ENCODE peak calls at places on chromosome 21, in nine cellular contexts. G is CD8-positive, alpha-beta T cell; F is tibial nerve; Y is Peyer's patch; O is body of pancreas; A is cardiac muscle cell; P is esophagus muscularis mucosa; V is PC-3; W is lower lobe of right lung. M is an unnamed sample.

GRCh38 chr21:28767523-28767922 is 225.2 kb downstream of the LTN1 start:
- DNase-seq in G (no peak), F (no peak), Y (no peak), O (no peak), A (no peak), P (no peak), V (no peak), W (no peak), M (no peak)

GRCh38 chr21:41328660-41329300 is 12.2 kb downstream of the FAM3B start:
- DNase-seq in G (no peak), F (no peak), Y (no peak), O (no peak), A (peak; percentile 44), P (no peak), V (no peak), W (no peak), M (no peak)

GRCh38 chr21:44618909-44619308 is 7.0 kb downstream of the KRTAP10-8 start:
- DNase-seq in G (peak; percentile 61), F (no peak), Y (peak; percentile 71), O (no peak), A (no peak), P (peak; percentile 72), V (peak; percentile 19), W (no peak), M (no peak)

GRCh38 chr21:45282283-45283018 is 5.2 kb downstream of the POFUT2 start:
- DNase-seq in G (peak; percentile 1), F (no peak), Y (no peak), O (no peak), A (no peak), P (no peak), V (no peak), W (peak; percentile 22), M (no peak)

GRCh38 chr21:26170471-26171309 is at the start of gene APP:
- DNase-seq in G (peak; percentile 88), F (peak; percentile 79), Y (peak; percentile 92), O (peak; percentile 91), A (peak; percentile 84), P (peak; percentile 94), V (peak; percentile 83), W (peak; percentile 90), M (peak; percentile 75)

GRCh38 chr21:41009398-41010177 is 158.4 kb upstream of the BACE2 start:
- DNase-seq in G (no peak), F (no peak), Y (no peak), O (peak; percentile 22), A (no peak), P (no peak), V (no peak), W (no peak), M (no peak)

GRCh38 chr21:19236209-19236608 is 832.6 kb upstream of the TMPRSS15 start:
- DNase-seq in G (no peak), F (no peak), Y (no peak), O (no peak), A (no peak), P (no peak), V (peak; percentile 10), W (no peak), M (no peak)

GRCh38 chr21:34795152-34796141 is 126.7 kb downstream of the CLIC6 start:
- DNase-seq in G (no peak), F (no peak), Y (peak; percentile 82), O (no peak), A (peak; percentile 67), P (no peak), V (peak; percentile 92), W (no peak), M (peak; percentile 42)

GRCh38 chr21:30193201-30193600 is 22.7 kb downstream of the CLDN8 start:
- DNase-seq in G (no peak), F (no peak), Y (no peak), O (no peak), A (peak; percentile 9), P (no peak), V (no peak), W (no peak), M (no peak)

GRCh38 chr21:30190554-30190953 is 23.9 kb upstream of the CLDN17 start:
- DNase-seq in G (no peak), F (no peak), Y (no peak), O (no peak), A (no peak), P (no peak), V (no peak), W (no peak), M (no peak)

GRCh38 chr21:30194701-30195299 is 21.1 kb downstream of the CLDN8 start:
- DNase-seq in G (no peak), F (no peak), Y (no peak), O (no peak), A (peak; percentile 62), P (no peak), V (peak; percentile 76), W (no peak), M (peak; percentile 62)

GRCh38 chr21:30186242-30186641 is 19.6 kb upstream of the CLDN17 start:
- DNase-seq in G (no peak), F (no peak), Y (no peak), O (no peak), A (no peak), P (no peak), V (no peak), W (no peak), M (no peak)

DNA sequence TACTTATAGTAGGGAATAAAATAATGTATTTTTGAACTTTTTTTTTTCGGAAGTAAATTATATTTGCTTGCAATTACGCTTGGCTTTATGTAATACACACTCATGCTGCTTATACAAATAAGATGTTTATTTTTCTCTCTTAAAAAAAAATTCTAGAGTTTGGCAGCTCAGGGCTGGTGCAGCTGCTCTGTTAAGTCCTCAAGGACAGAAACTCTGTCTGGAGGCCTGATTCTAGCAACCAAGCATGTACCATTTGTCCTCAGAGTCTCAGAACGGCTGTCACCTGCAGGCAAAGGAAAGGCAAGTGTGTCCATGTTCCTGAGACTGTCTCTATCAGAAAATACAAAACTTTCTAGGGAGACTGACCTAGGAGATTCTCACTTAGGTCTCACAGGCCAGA is 23.2 kb upstream of the CLDN17 start:
- DNase-seq in G (no peak), F (no peak), Y (no peak), O (peak; percentile 25), A (no peak), P (no peak), V (no peak), W (no peak), M (no peak)
- TF ChIP-seq CTCF in G (no peak), F (no peak), Y (no peak), O (no peak), A (no peak), P (no peak), V (no peak), W (no peak), M (no peak)

GRCh38 chr21:42419845-42420244 is 16.1 kb downstream of the UBASH3A start:
- DNase-seq in G (no peak), F (no peak), Y (peak; percentile 8), O (no peak), A (no peak), P (no peak), V (no peak), W (no peak), M (no peak)

GRCh38 chr21:42423197-42423675 is 19.5 kb downstream of the UBASH3A start:
- DNase-seq in G (peak; percentile 55), F (no peak), Y (peak; percentile 69), O (no peak), A (no peak), P (no peak), V (no peak), W (peak; percentile 31), M (no peak)

GRCh38 chr21:42417533-42417932 is 13.8 kb downstream of the UBASH3A start:
- DNase-seq in G (no peak), F (no peak), Y (no peak), O (no peak), A (no peak), P (no peak), V (no peak), W (no peak), M (no peak)

GRCh38 chr21:42423685-42424084 is 20.0 kb downstream of the UBASH3A start:
- DNase-seq in G (no peak), F (no peak), Y (no peak), O (no peak), A (no peak), P (no peak), V (no peak), W (no peak), M (no peak)

DNA sequence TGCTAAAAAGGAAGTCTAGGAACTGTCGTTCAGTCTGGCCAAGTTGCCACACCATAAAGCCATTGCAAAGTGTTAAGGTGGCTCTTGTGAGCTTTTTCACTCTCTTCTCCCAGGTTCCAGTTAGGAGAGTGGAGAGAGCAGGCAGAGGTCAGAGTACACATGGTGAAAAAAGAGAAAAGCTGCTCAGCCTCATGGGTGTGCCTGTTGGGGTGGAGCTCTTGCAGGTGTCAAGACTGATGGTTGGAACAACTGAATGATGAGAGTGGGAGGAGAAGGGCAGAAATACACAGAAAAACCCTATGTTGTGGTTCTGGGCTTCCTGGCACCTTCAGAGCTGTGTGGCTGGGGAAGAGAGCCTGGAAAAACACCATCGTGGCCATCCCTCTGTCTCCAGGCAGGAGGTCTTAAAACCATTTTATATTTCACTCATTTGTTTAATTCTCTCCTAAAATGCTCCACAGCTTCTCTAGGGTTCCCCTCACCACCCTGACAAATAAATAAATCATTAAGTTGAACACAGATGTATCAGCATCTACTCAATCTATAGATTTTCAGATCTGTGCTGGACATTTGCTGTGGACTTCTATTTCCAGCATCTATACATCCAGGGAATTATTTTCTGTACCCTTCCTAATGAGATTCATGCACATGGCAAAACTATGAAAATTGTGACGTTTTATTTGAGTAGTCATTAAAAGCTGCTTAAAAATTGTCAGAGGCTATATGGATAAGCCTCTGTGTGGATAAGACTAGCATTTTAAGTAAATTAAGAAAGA is 17.5 kb downstream of the UBASH3A start:
- DNase-seq in G (no peak), F (no peak), Y (peak; percentile 44), O (no peak), A (no peak), P (no peak), V (no peak), W (no peak), M (no peak)
- H3K4me1 ChIP-seq in G (peaks cover 74% of the 10 kb centered on the region), F (no peaks in the 10 kb centered on the region), Y (no peaks in the 10 kb centered on the region), O (no peaks in the 10 kb centered on the region), A (no peaks in the 10 kb centered on the region), P (no peaks in the 10 kb centered on the region), V (no peaks in the 10 kb centered on the region), W (no peaks in the 10 kb centered on the region), M (no peaks in the 10 kb centered on the region)

DNA sequence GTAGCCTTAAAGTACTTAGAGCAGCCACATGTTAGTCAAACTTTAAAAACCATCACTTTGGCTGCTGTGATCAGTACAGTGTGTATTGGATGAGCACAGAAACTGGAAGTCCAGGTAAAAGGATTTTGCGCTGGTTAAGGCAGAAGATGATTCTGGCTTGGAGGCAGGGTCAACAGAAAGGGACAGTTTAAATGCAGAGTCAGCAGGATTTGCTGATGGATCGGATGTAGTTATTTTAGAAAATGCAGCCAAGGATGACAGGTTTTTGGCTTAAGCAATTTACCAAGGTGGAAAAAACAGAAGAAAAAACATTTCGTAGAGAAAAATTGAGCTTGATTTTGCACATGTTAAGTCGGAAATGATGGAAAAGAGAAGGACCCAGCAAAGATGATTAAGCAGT is 45.9 kb upstream of the MORC3 start:
- DNase-seq in G (no peak), F (no peak), Y (no peak), O (no peak), A (no peak), P (no peak), V (no peak), W (no peak), M (no peak)
- H3K36me3 ChIP-seq in G (peaks cover 3% of the 10 kb centered on the region), F (peaks cover 75% of the 10 kb centered on the region), Y (peaks cover 37% of the 10 kb centered on the region), O (peaks cover 3% of the 10 kb centered on the region), A (no peaks in the 10 kb centered on the region), P (peaks cover 47% of the 10 kb centered on the region), V (no peaks in the 10 kb centered on the region), W (peaks cover 27% of the 10 kb centered on the region), M (peaks cover 3% of the 10 kb centered on the region)

GRCh38 chr21:16072176-16072575 is 342.4 kb downstream of the USP25 start:
- DNase-seq in G (no peak), F (no peak), Y (no peak), O (no peak), A (no peak), P (no peak), V (no peak), W (no peak), M (no peak)

GRCh38 chr21:16071761-16072160 is 342.0 kb downstream of the USP25 start:
- DNase-seq in G (no peak), F (no peak), Y (no peak), O (no peak), A (no peak), P (no peak), V (no peak), W (no peak), M (no peak)

GRCh38 chr21:16074950-16075489 is 345.2 kb downstream of the USP25 start:
- DNase-seq in G (no peak), F (no peak), Y (no peak), O (no peak), A (no peak), P (no peak), V (no peak), W (no peak), M (no peak)

GRCh38 chr21:16072692-16073091 is 342.9 kb downstream of the USP25 start:
- DNase-seq in G (no peak), F (no peak), Y (no peak), O (no peak), A (peak; percentile 85), P (no peak), V (peak; percentile 67), W (no peak), M (no peak)

GRCh38 chr21:16073571-16073970 is 343.8 kb downstream of the USP25 start:
- DNase-seq in G (no peak), F (no peak), Y (no peak), O (no peak), A (no peak), P (no peak), V (no peak), W (no peak), M (no peak)
- TF ChIP-seq CTCF in G (no peak), F (no peak), Y (no peak), O (no peak), A (no peak), P (no peak), V (no peak), W (no peak), M (no peak)